ENCODE peak calls at places on chromosomes 7 and 10, in ten cellular contexts. D is psoas muscle; T is activated CD4-positive, alpha-beta T cell treated with anti-CD3 and anti-CD28 coated beads, Interleukin-2, amount 50 U/mL, for 48 hours; Q is right cardiac atrium; F is dermis blood vessel endothelial cell; B is T follicular helper cell; U is coronary artery; A is heart left ventricle; R is stomach; W is EL. K is an unnamed sample.

GRCh38 chr7:129283938-129284337 is 59.1 kb downstream of the AHCYL2 start:
- DNase-seq in U (no peak), F (peak; percentile 40), T (no peak), Q (no peak), A (no peak), D (no peak), B (no peak), W (no peak), R (no peak), K (no peak)

GRCh38 chr10:42941790-42942189 is 135.1 kb upstream of the RET start:
- DNase-seq in A (no peak), U (peak; percentile 58), R (no peak), D (no peak), Q (no peak), F (no peak), B (no peak), W (no peak), T (no peak), K (no peak)

GRCh38 chr7:130180571-130180971 is 24.6 kb downstream of the TMEM209 start:
- DNase-seq in R (no peak), F (no peak), W (peak; percentile 40), U (no peak), A (no peak), D (no peak), T (peak; percentile 62), B (no peak), Q (no peak), K (no peak)

GRCh38 chr10:12042409-12042796 is 206 bp downstream of the UPF2 start:
- DNase-seq in Q (peak; percentile 51), U (no peak), F (peak; percentile 51), T (no peak), W (peak; percentile 31), R (peak; percentile 35), D (peak; percentile 48), A (peak; percentile 73), B (peak; percentile 31), K (no peak)

GRCh38 chr7:2104107-2104710 is 128.5 kb downstream of the MAD1L1 start:
- DNase-seq in T (peak; percentile 76), A (peak; percentile 92), D (peak; percentile 90), Q (peak; percentile 89), W (peak; percentile 91), B (peak; percentile 41), R (peak; percentile 67), F (peak; percentile 90), U (peak; percentile 88), K (peak; percentile 56)

GRCh38 chr7:12729112-12729511 is 41.7 kb downstream of the ARL4A start:
- DNase-seq in T (no peak), U (peak; percentile 76), Q (peak; percentile 82), R (peak; percentile 84), B (no peak), D (peak; percentile 45), A (peak; percentile 82), F (peak; percentile 94), W (peak; percentile 29), K (peak; percentile 32)

GRCh38 chr7:127957886-127958285 is 73.4 kb downstream of the LRRC4 start:
- DNase-seq in F (no peak), W (no peak), A (no peak), D (no peak), Q (no peak), T (no peak), U (no peak), B (no peak), R (no peak), K (no peak)

GRCh38 chr10:82089327-82089726 is 214.3 kb downstream of the NRG3 start:
- DNase-seq in D (no peak), T (no peak), A (no peak), F (no peak), Q (no peak), R (no peak), U (no peak), W (no peak), B (no peak), K (no peak)

GRCh38 chr10:60446855-60447254 is 57.2 kb upstream of the ANK3 start:
- DNase-seq in T (no peak), F (peak; percentile 45), W (peak; percentile 48), R (no peak), D (no peak), B (no peak), U (no peak), Q (no peak), A (no peak), K (peak; percentile 33)

GRCh38 chr10:82136103-82136502 is 261.1 kb downstream of the NRG3 start:
- DNase-seq in R (no peak), T (no peak), D (no peak), W (no peak), A (no peak), B (no peak), Q (no peak), F (no peak), U (no peak), K (no peak)

GRCh38 chr10:71339796-71340589 is 20.9 kb downstream of the SLC29A3 start:
- DNase-seq in T (no peak), R (peak; percentile 70), A (no peak), D (no peak), W (peak; percentile 23), F (no peak), Q (no peak), U (no peak), B (no peak), K (no peak)

GRCh38 chr7:42886129-42886528 is 25.7 kb downstream of the C7orf25 start:
- DNase-seq in A (no peak), W (peak; percentile 8), B (no peak), Q (no peak), D (no peak), F (peak; percentile 29), R (no peak), T (no peak), U (no peak), K (no peak)

GRCh38 chr7:17275749-17276671 is 22.4 kb upstream of the AHR start:
- DNase-seq in Q (peak; percentile 13), T (no peak), U (no peak), D (no peak), R (no peak), A (no peak), W (peak; percentile 95), B (no peak), F (peak; percentile 21), K (peak; percentile 32)

GRCh38 chr7:132419538-132419937 is 156.7 kb downstream of the PLXNA4 start:
- DNase-seq in U (no peak), T (no peak), B (no peak), Q (no peak), W (no peak), F (peak; percentile 88), R (no peak), A (no peak), D (no peak), K (no peak)

GRCh38 chr7:1024876-1025746 is 19.2 kb upstream of the GPR146 start:
- DNase-seq in U (no peak), B (no peak), R (no peak), Q (no peak), F (no peak), A (no peak), D (peak; percentile 12), T (no peak), W (no peak), K (no peak)

GRCh38 chr10:58813573-58813972 is 300.9 kb downstream of the BICC1 start:
- DNase-seq in B (no peak), D (no peak), Q (no peak), R (no peak), F (no peak), T (no peak), W (no peak), A (no peak), U (no peak), K (no peak)